ENCODE peak calls at places on chromosomes 6 and 20, in four cellular contexts. One of them, this sample, is unnamed.

GRCh38 chr6:43934183-43934802 is 164.3 kb downstream of the VEGFA start:
- ATAC-seq in activated CD8-positive, alpha-beta T cell treated with anti-CD3 and anti-CD28 coated beads, Interleukin-2, amount 10 ng/mL, durations not matched to agents 7 days and 5 days: no peak
- ATAC-seq in lower lobe of right lung: no peak
- ATAC-seq in naive B cell: no peak
- ATAC-seq in this sample: no peak

GRCh38 chr6:169692516-169692915 is 9.3 kb downstream of the WDR27 start:
- ATAC-seq in lower lobe of right lung: no peak
- ATAC-seq in activated CD8-positive, alpha-beta T cell treated with anti-CD3 and anti-CD28 coated beads, Interleukin-2, amount 10 ng/mL, durations not matched to agents 7 days and 5 days: no peak
- ATAC-seq in naive B cell: no peak
- ATAC-seq in this sample: no peak

GRCh38 chr6:139530551-139530950 is 156.1 kb upstream of the CITED2 start:
- ATAC-seq in activated CD8-positive, alpha-beta T cell treated with anti-CD3 and anti-CD28 coated beads, Interleukin-2, amount 10 ng/mL, durations not matched to agents 7 days and 5 days: no peak
- ATAC-seq in naive B cell: no peak
- ATAC-seq in lower lobe of right lung: no peak
- ATAC-seq in this sample: no peak

GRCh38 chr6:33166811-33167210 is 25.5 kb downstream of the COL11A2 start:
- ATAC-seq in activated CD8-positive, alpha-beta T cell treated with anti-CD3 and anti-CD28 coated beads, Interleukin-2, amount 10 ng/mL, durations not matched to agents 7 days and 5 days: no peak
- ATAC-seq in lower lobe of right lung: no peak
- ATAC-seq in naive B cell: no peak
- ATAC-seq in this sample: no peak

GRCh38 chr6:144657691-144658090 is 372.6 kb downstream of the UTRN start:
- ATAC-seq in lower lobe of right lung: no peak
- ATAC-seq in activated CD8-positive, alpha-beta T cell treated with anti-CD3 and anti-CD28 coated beads, Interleukin-2, amount 10 ng/mL, durations not matched to agents 7 days and 5 days: no peak
- ATAC-seq in naive B cell: no peak
- ATAC-seq in this sample: no peak

GRCh38 chr20:36255445-36255844 is 19.2 kb downstream of the AAR2 start:
- ATAC-seq in naive B cell: no peak
- ATAC-seq in lower lobe of right lung: no peak
- ATAC-seq in activated CD8-positive, alpha-beta T cell treated with anti-CD3 and anti-CD28 coated beads, Interleukin-2, amount 10 ng/mL, durations not matched to agents 7 days and 5 days: no peak
- ATAC-seq in this sample: no peak

GRCh38 chr6:135166515-135166914 is 14.6 kb upstream of the MYB start:
- ATAC-seq in naive B cell: no peak
- ATAC-seq in lower lobe of right lung: no peak
- ATAC-seq in activated CD8-positive, alpha-beta T cell treated with anti-CD3 and anti-CD28 coated beads, Interleukin-2, amount 10 ng/mL, durations not matched to agents 7 days and 5 days: no peak
- ATAC-seq in this sample: no peak

GRCh38 chr6:98526465-98526864 is 307.9 kb upstream of the POU3F2 start:
- ATAC-seq in naive B cell: no peak
- ATAC-seq in lower lobe of right lung: no peak
- ATAC-seq in activated CD8-positive, alpha-beta T cell treated with anti-CD3 and anti-CD28 coated beads, Interleukin-2, amount 10 ng/mL, durations not matched to agents 7 days and 5 days: no peak
- ATAC-seq in this sample: no peak